ENCODE peak calls at places on chromosomes 11 and 22, in four cellular contexts. One of them, this sample, is unnamed.

GRCh38 chr11:74615988-74616387 is 23.6 kb downstream of the POLD3 start:
- DNase-seq in tibial nerve: no peak
- DNase-seq in HCT116: no peak
- DNase-seq in heart left ventricle: no peak
- DNase-seq in this sample: no peak

GRCh38 chr11:68008381-68009337 is 1.5 kb upstream of the ALDH3B1 start:
- DNase-seq in tibial nerve: no peak
- DNase-seq in HCT116: no peak
- DNase-seq in heart left ventricle: peak; percentile 63
- DNase-seq in this sample: no peak

GRCh38 chr11:12196335-12196734 is 85.9 kb downstream of the MICAL2 start:
- DNase-seq in tibial nerve: no peak
- DNase-seq in HCT116: no peak
- DNase-seq in heart left ventricle: no peak
- DNase-seq in this sample: no peak

GRCh38 chr22:23742505-23743264 is 8.2 kb downstream of the ZNF70 start:
- DNase-seq in tibial nerve: no peak
- DNase-seq in HCT116: no peak
- DNase-seq in heart left ventricle: no peak
- DNase-seq in this sample: no peak

GRCh38 chr11:77821349-77821851 is 456 bp downstream of the AAMDC start:
- DNase-seq in tibial nerve: no peak
- DNase-seq in HCT116: no peak
- DNase-seq in heart left ventricle: peak; percentile 55
- DNase-seq in this sample: no peak

GRCh38 chr11:132125855-132126841 is 755.7 kb downstream of the NTM start:
- DNase-seq in tibial nerve: no peak
- DNase-seq in HCT116: no peak
- DNase-seq in heart left ventricle: no peak
- DNase-seq in this sample: no peak

GRCh38 chr22:39446239-39446721 is 10.5 kb upstream of the MGAT3 start:
- DNase-seq in tibial nerve: no peak
- DNase-seq in HCT116: no peak
- DNase-seq in heart left ventricle: no peak
- DNase-seq in this sample: no peak

GRCh38 chr22:17269607-17270261 is 50.5 kb upstream of the ADA2 start:
- DNase-seq in tibial nerve: no peak
- DNase-seq in HCT116: no peak
- DNase-seq in heart left ventricle: no peak
- DNase-seq in this sample: no peak

GRCh38 chr11:36151933-36152580 is 137.2 kb downstream of the COMMD9 start:
- DNase-seq in tibial nerve: no peak
- DNase-seq in HCT116: no peak
- DNase-seq in heart left ventricle: no peak
- DNase-seq in this sample: no peak

GRCh38 chr11:47980907-47981621 is 705 bp downstream of the PTPRJ start:
- DNase-seq in tibial nerve: no peak
- DNase-seq in HCT116: no peak
- DNase-seq in heart left ventricle: peak; percentile 76
- DNase-seq in this sample: no peak

GRCh38 chr11:73995247-73995646 is 12.6 kb upstream of the UCP2 start:
- DNase-seq in tibial nerve: no peak
- DNase-seq in HCT116: no peak
- DNase-seq in heart left ventricle: no peak
- DNase-seq in this sample: no peak

GRCh38 chr11:61392991-61393595 is 706 bp downstream of the TMEM216 start:
- DNase-seq in tibial nerve: no peak
- DNase-seq in HCT116: no peak
- DNase-seq in heart left ventricle: no peak
- DNase-seq in this sample: no peak

GRCh38 chr11:123755813-123756212 is 1.5 kb upstream of the OR6X1 start:
- DNase-seq in tibial nerve: no peak
- DNase-seq in HCT116: no peak
- DNase-seq in heart left ventricle: no peak
- DNase-seq in this sample: no peak

GRCh38 chr11:34630544-34630943 is 9.7 kb downstream of the EHF start:
- DNase-seq in tibial nerve: no peak
- DNase-seq in HCT116: no peak
- DNase-seq in heart left ventricle: no peak
- DNase-seq in this sample: no peak

GRCh38 chr11:34631297-34631696 is 10.4 kb downstream of the EHF start:
- DNase-seq in tibial nerve: no peak
- DNase-seq in HCT116: no peak
- DNase-seq in heart left ventricle: no peak
- DNase-seq in this sample: no peak

GRCh38 chr11:34632105-34632780 is 11.3 kb downstream of the EHF start:
- DNase-seq in tibial nerve: no peak
- DNase-seq in HCT116: no peak
- DNase-seq in heart left ventricle: no peak
- DNase-seq in this sample: no peak

GRCh38 chr11:34633640-34633989 is 12.7 kb downstream of the EHF start:
- DNase-seq in tibial nerve: no peak
- DNase-seq in HCT116: no peak
- DNase-seq in heart left ventricle: no peak
- DNase-seq in this sample: no peak

GRCh38 chr11:34631737-34632104 is 10.8 kb downstream of the EHF start:
- DNase-seq in tibial nerve: no peak
- DNase-seq in HCT116: no peak
- DNase-seq in heart left ventricle: no peak
- DNase-seq in this sample: no peak
- H3K4me1 ChIP-seq in tibial nerve: peaks cover 25% of the 10 kb centered on the region
- H3K4me1 ChIP-seq in HCT116: peaks cover 20% of the 10 kb centered on the region
- H3K4me1 ChIP-seq in heart left ventricle: peaks cover 6% of the 10 kb centered on the region
- H3K4me1 ChIP-seq in this sample: no peaks in the 10 kb centered on the region

DNA sequence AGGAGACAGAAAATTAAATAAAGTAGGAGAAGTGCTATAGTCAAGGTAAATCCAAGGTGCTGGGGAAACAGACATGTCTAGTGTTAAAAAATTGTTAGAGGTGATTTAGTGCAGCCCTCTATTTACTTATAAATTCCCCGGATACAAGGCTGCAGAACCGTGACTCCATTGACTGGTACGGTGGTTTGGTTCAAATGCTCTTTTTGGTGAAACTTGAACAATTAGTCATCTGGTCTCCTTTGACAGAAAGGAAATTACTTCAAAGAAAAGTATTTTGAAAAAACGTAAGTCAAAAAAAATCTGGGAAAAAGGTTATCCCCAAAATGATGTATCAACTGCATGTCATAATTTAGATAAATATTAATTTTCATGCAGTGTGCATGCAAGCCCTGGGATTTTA is 399.2 kb downstream of the CNTN5 start:
- DNase-seq in tibial nerve: no peak
- DNase-seq in HCT116: no peak
- DNase-seq in heart left ventricle: no peak
- DNase-seq in this sample: no peak
- H3K4me3 ChIP-seq in tibial nerve: no peak overlapping the region
- H3K4me3 ChIP-seq in HCT116: no peak overlapping the region
- H3K4me3 ChIP-seq in heart left ventricle: no peak overlapping the region
- H3K4me3 ChIP-seq in this sample: no peak overlapping the region

GRCh38 chr11:117096973-117097566 is 1.2 kb downstream of the SIK3 start:
- DNase-seq in tibial nerve: no peak
- DNase-seq in HCT116: no peak
- DNase-seq in heart left ventricle: no peak
- DNase-seq in this sample: no peak

GRCh38 chr11:117099681-117100080 is 1.5 kb upstream of the SIK3 start:
- DNase-seq in tibial nerve: no peak
- DNase-seq in HCT116: no peak
- DNase-seq in heart left ventricle: no peak
- DNase-seq in this sample: no peak

GRCh38 chr11:117096140-117096972 is 1.9 kb downstream of the SIK3 start:
- DNase-seq in tibial nerve: no peak
- DNase-seq in HCT116: no peak
- DNase-seq in heart left ventricle: no peak
- DNase-seq in this sample: no peak

GRCh38 chr11:117097567-117098268 is 510 bp downstream of the SIK3 start:
- DNase-seq in tibial nerve: no peak
- DNase-seq in HCT116: no peak
- DNase-seq in heart left ventricle: peak; percentile 77
- DNase-seq in this sample: no peak

GRCh38 chr11:117098269-117099231 is at the start of gene SIK3:
- DNase-seq in tibial nerve: peak; percentile 89
- DNase-seq in HCT116: peak; percentile 69
- DNase-seq in heart left ventricle: peak; percentile 98
- DNase-seq in this sample: peak; percentile 92
- TF ChIP-seq POLR2A in tibial nerve: peak; percentile 81
- TF ChIP-seq POLR2A in HCT116: no peak
- TF ChIP-seq POLR2A in heart left ventricle: no peak
- TF ChIP-seq POLR2A in this sample: peak; percentile 64

GRCh38 chr22:20234314-20234682 is 33.8 kb downstream of the RTN4R start:
- DNase-seq in tibial nerve: no peak
- DNase-seq in HCT116: no peak
- DNase-seq in heart left ventricle: no peak
- DNase-seq in this sample: no peak

GRCh38 chr22:20232237-20232598 is 35.9 kb downstream of the RTN4R start:
- DNase-seq in tibial nerve: no peak
- DNase-seq in HCT116: no peak
- DNase-seq in heart left ventricle: no peak
- DNase-seq in this sample: no peak

GRCh38 chr22:20232781-20233180 is 35.3 kb downstream of the RTN4R start:
- DNase-seq in tibial nerve: no peak
- DNase-seq in HCT116: no peak
- DNase-seq in heart left ventricle: no peak
- DNase-seq in this sample: no peak

GRCh38 chr22:20234760-20235452 is 33.2 kb downstream of the RTN4R start:
- DNase-seq in tibial nerve: no peak
- DNase-seq in HCT116: no peak
- DNase-seq in heart left ventricle: no peak
- DNase-seq in this sample: no peak

GRCh38 chr22:20233351-20234313 is 34.5 kb downstream of the RTN4R start:
- DNase-seq in tibial nerve: no peak
- DNase-seq in HCT116: no peak
- DNase-seq in heart left ventricle: no peak
- DNase-seq in this sample: no peak
- H3K4me1 ChIP-seq in tibial nerve: peaks cover 20% of the 10 kb centered on the region
- H3K4me1 ChIP-seq in HCT116: no peaks in the 10 kb centered on the region
- H3K4me1 ChIP-seq in heart left ventricle: peaks cover 5% of the 10 kb centered on the region
- H3K4me1 ChIP-seq in this sample: no peaks in the 10 kb centered on the region

DNA sequence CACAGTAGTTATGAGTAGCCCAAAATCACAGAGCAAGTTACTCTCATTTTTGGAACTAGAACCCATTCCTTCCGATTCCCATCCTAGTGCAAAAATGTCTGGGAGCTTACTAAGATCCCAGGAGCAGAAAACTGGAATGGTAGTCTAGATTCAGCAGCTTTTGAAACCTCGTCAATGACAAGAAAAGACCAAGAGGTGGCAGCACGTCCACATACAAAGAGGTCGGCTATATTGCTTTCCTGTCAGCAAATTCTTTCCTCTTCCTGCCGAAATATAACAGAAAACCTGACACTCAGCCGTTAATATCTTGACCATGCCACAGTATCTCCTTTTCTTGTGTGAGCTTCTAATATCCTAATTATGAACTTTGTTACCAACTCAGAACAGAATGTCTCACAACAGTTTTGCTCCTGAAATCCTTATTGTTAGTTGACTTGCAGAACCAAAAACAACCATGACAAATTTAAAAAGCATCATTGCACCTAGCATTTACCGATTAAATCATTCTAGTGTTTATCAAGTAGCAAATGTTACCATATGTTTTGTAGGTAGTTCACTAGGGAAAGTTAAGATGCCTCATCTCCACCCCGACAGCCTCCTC is 92.8 kb upstream of the OR9G4 start:
- DNase-seq in tibial nerve: no peak
- DNase-seq in HCT116: peak; percentile 27
- DNase-seq in heart left ventricle: no peak
- DNase-seq in this sample: peak; percentile 21
- H3K4me3 ChIP-seq in tibial nerve: no peak overlapping the region
- H3K4me3 ChIP-seq in HCT116: no peak overlapping the region
- H3K4me3 ChIP-seq in heart left ventricle: no peak overlapping the region
- H3K4me3 ChIP-seq in this sample: no peak overlapping the region